ENCODE peak calls at places on chromosomes 4 and X, in six cellular contexts. One of them, this sample, is unnamed. For H3K9me2, the result is how much of the 10 kb centered on the place peaks cover.

GRCh38 chr4:47752214-47752613 is 85.7 kb downstream of the CORIN start:
- DNase-seq in hepatocyte: no peak
- DNase-seq in GM23338: no peak
- DNase-seq in Karpas-422: no peak
- DNase-seq in PC-3: no peak
- DNase-seq in HCT116: no peak
- DNase-seq in this sample: no peak

GRCh38 chr4:163582688-163583087 is 88.2 kb downstream of the TMA16 start:
- DNase-seq in hepatocyte: no peak
- DNase-seq in Karpas-422: no peak
- DNase-seq in PC-3: peak
- DNase-seq in GM23338: no peak
- DNase-seq in HCT116: no peak
- DNase-seq in this sample: no peak

GRCh38 chr4:115360441-115360840 is 247.0 kb upstream of the NDST4 start:
- DNase-seq in hepatocyte: no peak
- DNase-seq in PC-3: no peak
- DNase-seq in HCT116: no peak
- DNase-seq in Karpas-422: no peak
- DNase-seq in GM23338: no peak
- DNase-seq in this sample: no peak

GRCh38 chrX:97328853-97329252 is 445.1 kb downstream of the RPA4 start:
- DNase-seq in PC-3: peak
- DNase-seq in hepatocyte: no peak
- DNase-seq in GM23338: no peak
- DNase-seq in HCT116: no peak
- DNase-seq in Karpas-422: no peak
- DNase-seq in this sample: no peak

GRCh38 chr4:111027526-111027925 is 404.6 kb upstream of the PITX2 start:
- DNase-seq in Karpas-422: no peak
- DNase-seq in hepatocyte: no peak
- DNase-seq in HCT116: no peak
- DNase-seq in GM23338: no peak
- DNase-seq in PC-3: no peak
- DNase-seq in this sample: no peak

GRCh38 chrX:129983575-129984131 is 1.2 kb downstream of the BCORL1 start:
- DNase-seq in hepatocyte: no peak
- DNase-seq in GM23338: peak
- DNase-seq in Karpas-422: no peak
- DNase-seq in HCT116: no peak
- DNase-seq in PC-3: no peak
- DNase-seq in this sample: no peak

GRCh38 chrX:46759645-46759974 is 692 bp upstream of the SLC9A7 start:
- DNase-seq in PC-3: peak
- DNase-seq in HCT116: no peak
- DNase-seq in GM23338: peak
- DNase-seq in Karpas-422: no peak
- DNase-seq in hepatocyte: no peak
- DNase-seq in this sample: no peak

GRCh38 chr4:168522371-168522770 is 25.5 kb downstream of the PALLD start:
- DNase-seq in HCT116: no peak
- DNase-seq in hepatocyte: no peak
- DNase-seq in Karpas-422: no peak
- DNase-seq in GM23338: no peak
- DNase-seq in PC-3: no peak
- DNase-seq in this sample: no peak

GRCh38 chrX:147174596-147174995 is 360.1 kb upstream of the CXorf51A start:
- DNase-seq in hepatocyte: no peak
- DNase-seq in Karpas-422: no peak
- DNase-seq in PC-3: no peak
- DNase-seq in HCT116: no peak
- DNase-seq in GM23338: peak
- DNase-seq in this sample: no peak

GRCh38 chr4:120829113-120829831 is 93.3 kb downstream of the PRDM5 start:
- DNase-seq in HCT116: no peak
- DNase-seq in Karpas-422: no peak
- DNase-seq in GM23338: no peak
- DNase-seq in hepatocyte: no peak
- DNase-seq in PC-3: peak
- DNase-seq in this sample: no peak

GRCh38 chr4:101136373-101137370 is 210.7 kb downstream of the PPP3CA start:
- DNase-seq in Karpas-422: no peak
- DNase-seq in GM23338: no peak
- DNase-seq in hepatocyte: no peak
- DNase-seq in HCT116: no peak
- DNase-seq in PC-3: peak
- DNase-seq in this sample: no peak

GRCh38 chr4:20074450-20074849 is 177.3 kb upstream of the SLIT2 start:
- DNase-seq in Karpas-422: no peak
- DNase-seq in HCT116: no peak
- DNase-seq in PC-3: peak
- DNase-seq in hepatocyte: peak
- DNase-seq in GM23338: no peak
- DNase-seq in this sample: no peak

GRCh38 chr4:114780205-114780604 is 181.6 kb downstream of the UGT8 start:
- DNase-seq in GM23338: peak
- DNase-seq in PC-3: peak
- DNase-seq in HCT116: peak
- DNase-seq in hepatocyte: peak
- DNase-seq in Karpas-422: peak
- DNase-seq in this sample: peak

GRCh38 chr4:55071951-55072350 is 53.4 kb downstream of the KDR start:
- DNase-seq in hepatocyte: no peak
- DNase-seq in HCT116: no peak
- DNase-seq in GM23338: no peak
- DNase-seq in PC-3: peak
- DNase-seq in Karpas-422: no peak
- DNase-seq in this sample: no peak

GRCh38 chr4:139558235-139559094 is 2.4 kb upstream of the SETD7 start:
- DNase-seq in PC-3: no peak
- DNase-seq in hepatocyte: no peak
- DNase-seq in HCT116: no peak
- DNase-seq in Karpas-422: no peak
- DNase-seq in GM23338: no peak
- DNase-seq in this sample: no peak

GRCh38 chr4:40845136-40845910 is 95.6 kb downstream of the NSUN7 start:
- DNase-seq in HCT116: no peak
- DNase-seq in PC-3: no peak
- DNase-seq in GM23338: no peak
- DNase-seq in hepatocyte: no peak
- DNase-seq in Karpas-422: no peak
- DNase-seq in this sample: no peak

GRCh38 chr4:22643952-22644351 is 48.8 kb upstream of the GBA3 start:
- DNase-seq in Karpas-422: no peak
- DNase-seq in GM23338: no peak
- DNase-seq in HCT116: no peak
- DNase-seq in PC-3: no peak
- DNase-seq in hepatocyte: no peak
- DNase-seq in this sample: no peak

GRCh38 chr4:166044871-166045270 is 171.8 kb downstream of the TLL1 start:
- DNase-seq in HCT116: no peak
- DNase-seq in GM23338: no peak
- DNase-seq in Karpas-422: no peak
- DNase-seq in PC-3: peak
- DNase-seq in hepatocyte: no peak
- DNase-seq in this sample: no peak

GRCh38 chrX:109463729-109464128 is 18.2 kb downstream of the GUCY2F start:
- DNase-seq in GM23338: no peak
- DNase-seq in Karpas-422: no peak
- DNase-seq in PC-3: no peak
- DNase-seq in hepatocyte: no peak
- DNase-seq in HCT116: no peak
- DNase-seq in this sample: no peak
- H3K27ac ChIP-seq in GM23338: no peak
- H3K27ac ChIP-seq in Karpas-422: no peak
- H3K27ac ChIP-seq in PC-3: no peak
- H3K27ac ChIP-seq in hepatocyte: no peak
- H3K27ac ChIP-seq in HCT116: no peak
- H3K27ac ChIP-seq in this sample: no peak

GRCh38 chr4:79626102-79626501 is 218.1 kb upstream of the GK2 start:
- DNase-seq in Karpas-422: no peak
- DNase-seq in hepatocyte: no peak
- DNase-seq in GM23338: no peak
- DNase-seq in PC-3: no peak
- DNase-seq in HCT116: no peak
- DNase-seq in this sample: peak
- H3K4me3 ChIP-seq in Karpas-422: no peak
- H3K4me3 ChIP-seq in hepatocyte: no peak
- H3K4me3 ChIP-seq in GM23338: no peak
- H3K4me3 ChIP-seq in PC-3: peak
- H3K4me3 ChIP-seq in HCT116: no peak
- H3K4me3 ChIP-seq in this sample: peak

GRCh38 chrX:123464709-123465108 is 268.1 kb downstream of the THOC2 start:
- DNase-seq in PC-3: no peak
- DNase-seq in Karpas-422: no peak
- DNase-seq in HCT116: no peak
- DNase-seq in hepatocyte: no peak
- DNase-seq in GM23338: no peak
- DNase-seq in this sample: no peak
- H3K9me2 ChIP-seq in PC-3: under half
- H3K9me2 ChIP-seq in Karpas-422: under half
- H3K9me2 ChIP-seq in HCT116: under half
- H3K9me2 ChIP-seq in hepatocyte: under half
- H3K9me2 ChIP-seq in GM23338: under half
- H3K9me2 ChIP-seq in this sample: under half

GRCh38 chrX:64205735-64206491 is 405 bp upstream of the AMER1 start:
- DNase-seq in GM23338: peak
- DNase-seq in PC-3: peak
- DNase-seq in Karpas-422: peak
- DNase-seq in HCT116: peak
- DNase-seq in hepatocyte: peak
- DNase-seq in this sample: peak

GRCh38 chrX:64202808-64203320 is 2.6 kb downstream of the AMER1 start:
- DNase-seq in GM23338: no peak
- DNase-seq in PC-3: no peak
- DNase-seq in Karpas-422: no peak
- DNase-seq in hepatocyte: no peak
- DNase-seq in HCT116: no peak
- DNase-seq in this sample: no peak

GRCh38 chrX:64205441-64205734 is at the start of gene AMER1:
- DNase-seq in GM23338: no peak
- DNase-seq in PC-3: no peak
- DNase-seq in hepatocyte: no peak
- DNase-seq in HCT116: no peak
- DNase-seq in Karpas-422: no peak
- DNase-seq in this sample: no peak

GRCh38 chrX:64204701-64205440 is 637 bp downstream of the AMER1 start:
- DNase-seq in HCT116: no peak
- DNase-seq in hepatocyte: peak
- DNase-seq in Karpas-422: peak
- DNase-seq in PC-3: peak
- DNase-seq in GM23338: peak
- DNase-seq in this sample: peak

DNA sequence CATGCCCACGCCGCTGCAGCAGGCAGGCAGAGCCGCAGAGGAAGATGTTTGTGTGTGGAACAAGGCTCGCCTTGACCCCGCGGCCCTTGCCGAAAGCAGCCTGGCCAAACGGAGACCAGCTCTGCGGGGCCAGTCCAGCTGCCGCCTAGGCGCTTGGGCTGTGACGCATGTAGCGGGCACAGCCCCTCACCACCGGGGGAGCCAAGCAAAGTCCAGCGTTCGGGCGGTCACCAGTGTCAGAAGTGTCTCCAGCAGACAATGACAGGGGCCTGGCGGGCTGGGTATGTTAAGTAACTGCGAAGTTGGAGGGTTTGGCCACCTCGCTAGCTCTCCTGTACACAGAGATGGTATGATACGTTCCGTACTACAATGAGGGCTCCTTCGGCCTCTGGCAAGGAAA is 1.3 kb downstream of the AMER1 start:
- DNase-seq in PC-3: no peak
- DNase-seq in hepatocyte: peak
- DNase-seq in GM23338: peak
- DNase-seq in HCT116: no peak
- DNase-seq in Karpas-422: no peak
- DNase-seq in this sample: no peak
- H3K27ac ChIP-seq in PC-3: no peak
- H3K27ac ChIP-seq in hepatocyte: peak
- H3K27ac ChIP-seq in GM23338: no peak
- H3K27ac ChIP-seq in HCT116: peak
- H3K27ac ChIP-seq in Karpas-422: no peak
- H3K27ac ChIP-seq in this sample: no peak

GRCh38 chr4:25330905-25331816 is 18.6 kb downstream of the ZCCHC4 start:
- DNase-seq in Karpas-422: no peak
- DNase-seq in GM23338: no peak
- DNase-seq in HCT116: no peak
- DNase-seq in hepatocyte: no peak
- DNase-seq in PC-3: no peak
- DNase-seq in this sample: peak
- H3K4me3 ChIP-seq in Karpas-422: no peak
- H3K4me3 ChIP-seq in GM23338: no peak
- H3K4me3 ChIP-seq in HCT116: no peak
- H3K4me3 ChIP-seq in hepatocyte: no peak
- H3K4me3 ChIP-seq in PC-3: no peak
- H3K4me3 ChIP-seq in this sample: peak

GRCh38 chrX:148470324-148470723 is 30.1 kb upstream of the AFF2 start:
- DNase-seq in PC-3: no peak
- DNase-seq in hepatocyte: no peak
- DNase-seq in Karpas-422: no peak
- DNase-seq in HCT116: no peak
- DNase-seq in GM23338: no peak
- DNase-seq in this sample: no peak

DNA sequence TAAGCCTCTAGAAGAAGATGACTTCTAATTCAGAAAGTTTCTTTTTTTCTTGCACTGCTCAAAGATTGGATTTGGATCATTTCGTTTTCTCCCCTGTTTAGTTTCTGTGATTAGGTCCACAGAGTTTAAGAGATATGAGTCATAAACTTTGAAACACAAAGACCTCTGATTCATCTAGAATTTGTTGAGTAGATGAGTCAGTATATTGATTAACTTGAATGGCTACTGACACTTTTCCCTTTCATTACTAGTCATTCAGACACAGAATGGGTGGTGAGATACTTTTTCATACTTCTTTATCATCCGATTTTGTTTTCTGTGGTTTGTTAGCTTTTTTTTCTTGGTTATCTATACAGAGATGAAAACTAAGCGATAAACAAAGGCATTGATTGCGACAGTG is 34.1 kb upstream of the AFF2 start:
- DNase-seq in hepatocyte: no peak
- DNase-seq in PC-3: no peak
- DNase-seq in HCT116: no peak
- DNase-seq in Karpas-422: no peak
- DNase-seq in GM23338: no peak
- DNase-seq in this sample: no peak
- H3K9me2 ChIP-seq in hepatocyte: under half
- H3K9me2 ChIP-seq in PC-3: under half
- H3K9me2 ChIP-seq in HCT116: under half
- H3K9me2 ChIP-seq in Karpas-422: under half
- H3K9me2 ChIP-seq in GM23338: under half
- H3K9me2 ChIP-seq in this sample: under half

DNA sequence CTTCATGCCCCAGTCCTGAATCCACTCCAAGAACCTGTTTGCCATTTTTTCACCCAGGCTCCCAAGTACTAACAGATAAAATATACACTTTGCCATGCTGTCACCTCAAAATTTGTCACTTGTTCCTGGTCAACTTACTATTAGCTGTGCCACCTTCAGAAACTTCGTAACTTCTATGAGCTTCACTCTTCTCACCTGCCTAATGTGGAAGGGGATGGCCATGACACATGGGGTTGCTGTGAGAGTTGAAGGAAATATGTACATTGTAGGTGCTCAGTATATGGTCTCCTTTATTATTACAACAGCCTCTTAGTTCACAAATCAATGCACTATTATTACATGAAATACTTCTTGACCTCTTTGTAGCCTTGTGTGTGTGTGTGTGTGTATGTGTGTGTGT is 10.4 kb downstream of the TMSB4X start:
- DNase-seq in HCT116: no peak
- DNase-seq in PC-3: no peak
- DNase-seq in Karpas-422: no peak
- DNase-seq in hepatocyte: no peak
- DNase-seq in GM23338: no peak
- DNase-seq in this sample: no peak
- H3K27ac ChIP-seq in HCT116: no peak
- H3K27ac ChIP-seq in PC-3: peak
- H3K27ac ChIP-seq in Karpas-422: no peak
- H3K27ac ChIP-seq in hepatocyte: peak
- H3K27ac ChIP-seq in GM23338: no peak
- H3K27ac ChIP-seq in this sample: no peak